ENCODE peak calls at places on chromosomes 1 and 21, in nine cellular contexts. V is fibroblast of the aortic adventitia, G is A673, M is GM23248, I is left lung, P is adrenal gland, R is breast epithelium, J is fibroblast of lung, H is fibroblast of villous mesenchyme. T is an unnamed sample.

GRCh38 chr1:2283371-2283990 is 55.4 kb downstream of the SKI start:
- DNase-seq in G (no peak), V (no peak), J (no peak), I (no peak), R (no peak), M (no peak), P (no peak), H (no peak), T (no peak)

GRCh38 chr1:30888391-30888790 is 20.2 kb downstream of the SDC3 start:
- DNase-seq in M (peak; percentile 83), I (peak; percentile 69), R (peak; percentile 82), V (peak; percentile 95), G (no peak), J (peak; percentile 96), P (peak; percentile 89), H (peak; percentile 91), T (peak; percentile 43)

GRCh38 chr1:17423781-17424245 is 15.7 kb downstream of the RCC2 start:
- DNase-seq in I (no peak), P (peak; percentile 31), H (peak; percentile 99), R (no peak), J (peak; percentile 84), M (peak; percentile 67), G (no peak), V (peak; percentile 59), T (no peak)

GRCh38 chr1:13754510-13755103 is 54.6 kb downstream of the PRDM2 start:
- DNase-seq in J (no peak), R (no peak), H (no peak), G (no peak), I (no peak), M (peak; percentile 81), P (no peak), V (peak; percentile 20), T (no peak)

GRCh38 chr1:9652379-9653194 is 1.1 kb downstream of the PIK3CD start:
- DNase-seq in M (peak; percentile 55), H (peak; percentile 10), J (no peak), R (no peak), P (no peak), G (no peak), I (no peak), V (no peak), T (no peak)

GRCh38 chr1:200029035-200029623 is 1.6 kb downstream of the NR5A2 start:
- DNase-seq in V (no peak), P (peak; percentile 13), J (peak; percentile 41), H (no peak), I (no peak), R (no peak), M (peak; percentile 65), G (no peak), T (no peak)

GRCh38 chr1:210233216-210233494 is 559 bp downstream of the SERTAD4 start:
- DNase-seq in R (no peak), J (no peak), I (no peak), H (no peak), P (no peak), M (peak; percentile 63), G (peak; percentile 50), V (no peak), T (no peak)

GRCh38 chr21:28580585-28580984 is 412.1 kb downstream of the LTN1 start:
- DNase-seq in P (no peak), M (no peak), G (no peak), I (no peak), H (no peak), J (no peak), V (no peak), R (no peak), T (no peak)

GRCh38 chr1:228842094-228842775 is 107.0 kb downstream of the RHOU start:
- DNase-seq in I (no peak), P (peak; percentile 97), H (peak; percentile 88), V (peak; percentile 72), G (peak; percentile 18), M (peak; percentile 85), J (peak; percentile 74), R (no peak), T (peak; percentile 41)

GRCh38 chr1:211830055-211830329 is 571 bp downstream of the LPGAT1 start:
- DNase-seq in M (no peak), V (no peak), H (no peak), J (no peak), I (no peak), P (no peak), R (no peak), G (peak; percentile 7), T (no peak)

GRCh38 chr1:46184920-46185658 is 8.8 kb upstream of the P3R3URF start:
- DNase-seq in M (no peak), R (no peak), I (no peak), J (no peak), H (no peak), P (no peak), G (no peak), V (no peak), T (no peak)

GRCh38 chr1:151222130-151222529 is 23.8 kb downstream of the PIP5K1A start:
- DNase-seq in I (no peak), G (peak; percentile 45), M (peak; percentile 62), V (peak; percentile 33), P (peak; percentile 80), R (no peak), H (no peak), J (no peak), T (no peak)

GRCh38 chr1:181675091-181675490 is 191.8 kb downstream of the CACNA1E start:
- DNase-seq in I (no peak), G (no peak), M (no peak), P (no peak), V (no peak), R (no peak), H (no peak), J (no peak), T (no peak)

GRCh38 chr1:167052389-167052788 is 37.8 kb downstream of the GPA33 start:
- DNase-seq in I (no peak), R (no peak), H (peak; percentile 3), G (peak; percentile 25), M (peak; percentile 28), V (no peak), P (no peak), J (no peak), T (no peak)

GRCh38 chr1:112675728-112676381 is 1.4 kb downstream of the MOV10 start:
- DNase-seq in I (no peak), R (no peak), J (peak; percentile 9), G (no peak), M (no peak), H (no peak), P (no peak), V (peak; percentile 18), T (no peak)

GRCh38 chr1:226881515-226882185 is 11.2 kb downstream of the PSEN2 start:
- DNase-seq in G (no peak), P (no peak), J (no peak), M (no peak), H (no peak), I (peak; percentile 24), V (no peak), R (no peak), T (no peak)

GRCh38 chr1:112262301-112262700 is 133.7 kb upstream of the CTTNBP2NL start:
- DNase-seq in H (no peak), M (no peak), I (no peak), V (no peak), R (no peak), J (no peak), G (no peak), P (no peak), T (no peak)

DNA sequence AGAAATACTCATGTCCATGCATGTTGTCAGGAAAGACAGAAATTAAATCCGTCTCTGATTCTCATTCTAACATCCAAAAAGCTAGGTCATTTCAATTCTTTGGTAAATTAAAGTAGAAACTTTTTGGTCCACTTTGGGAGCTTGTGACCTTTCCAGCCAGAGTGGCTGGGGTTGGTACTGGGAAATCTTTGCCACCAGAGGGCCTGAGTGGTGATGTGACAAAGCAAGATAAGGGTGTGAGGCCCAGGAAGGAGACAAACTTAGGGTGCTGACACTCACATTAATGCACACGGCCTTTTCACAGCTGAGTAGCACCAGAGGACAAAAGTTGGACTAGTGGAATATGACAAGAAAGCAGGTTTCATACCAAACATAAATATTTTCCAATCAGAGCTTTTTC is 144.3 kb downstream of the DNM3 start:
- DNase-seq in H (no peak), G (peak; percentile 26), I (no peak), V (no peak), R (no peak), P (peak; percentile 45), M (peak; percentile 34), J (no peak), T (no peak)
- H3K4me3 ChIP-seq in H (no peak overlapping the region), G (no peak overlapping the region), I (no peak overlapping the region), V (no peak overlapping the region), R (no peak overlapping the region), P (no peak overlapping the region), M (no peak overlapping the region), J (no peak overlapping the region), T (no peak overlapping the region)

DNA sequence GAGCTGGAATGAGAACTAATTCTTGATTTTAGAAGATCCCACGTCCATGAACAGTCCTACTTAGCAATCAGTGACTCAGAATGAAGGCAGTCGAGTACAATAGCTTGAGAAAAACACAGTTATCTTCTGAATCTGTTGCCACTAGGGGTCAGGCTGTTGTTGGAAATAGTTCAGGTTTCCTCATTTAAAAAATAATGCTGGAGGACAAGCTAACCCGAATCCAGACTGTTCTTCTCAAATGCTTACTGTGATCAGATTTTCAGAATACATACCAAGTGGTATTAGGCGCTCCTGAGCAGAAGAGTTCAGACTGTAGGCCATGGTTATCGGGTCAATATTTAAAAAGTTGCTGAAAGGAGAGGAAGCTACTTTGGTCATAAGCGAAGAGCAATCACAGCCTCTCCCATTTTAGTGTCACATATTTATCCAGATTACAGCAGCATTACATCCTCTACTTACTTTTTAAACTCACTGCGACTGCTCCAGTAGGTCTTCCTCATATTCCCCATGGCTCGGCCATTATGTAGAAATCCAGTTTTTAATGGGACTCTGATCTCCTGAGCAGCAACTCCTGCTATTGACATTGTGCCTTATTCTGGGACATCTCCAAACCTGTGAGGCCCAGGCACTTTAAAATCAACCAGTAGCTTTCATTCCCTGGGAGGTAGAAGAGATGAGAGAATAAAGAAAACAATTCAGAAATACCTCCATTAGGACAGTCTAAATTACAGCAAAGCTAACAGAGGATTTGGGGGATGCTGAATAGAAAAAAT is 10.9 kb downstream of the ERRFI1 start:
- DNase-seq in G (peak; percentile 90), P (peak; percentile 76), H (peak; percentile 85), R (no peak), M (peak; percentile 94), I (no peak), J (peak; percentile 90), V (peak; percentile 96), T (peak; percentile 67)
- H3K4me3 ChIP-seq in G (no peak overlapping the region), P (no peak overlapping the region), H (peak overlapping the region; percentile 16), R (peak overlapping the region; percentile 8), M (peak overlapping the region; percentile 3), I (no peak overlapping the region), J (no peak overlapping the region), V (peak overlapping the region; percentile 20), T (no peak overlapping the region)

DNA sequence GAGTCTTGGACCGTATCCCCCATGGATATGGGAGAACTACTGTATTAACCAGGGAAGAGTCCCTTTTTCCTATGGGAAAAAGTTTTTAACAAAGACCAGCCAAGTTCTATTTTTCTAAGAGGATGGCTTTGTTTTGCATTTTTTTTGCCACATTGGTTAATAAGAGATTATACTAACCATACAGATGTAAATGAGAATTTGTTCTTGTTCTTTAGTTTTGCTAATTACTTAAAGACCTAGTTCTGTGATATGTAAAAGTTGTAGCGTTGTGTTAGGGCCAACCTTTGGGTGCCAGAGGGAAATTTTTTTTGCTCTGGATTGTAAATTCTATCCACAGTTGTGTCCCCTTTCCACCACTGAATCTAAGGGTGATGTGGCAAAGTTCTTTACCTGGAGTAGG is 2.8 kb downstream of the SOAT1 start:
- DNase-seq in G (no peak), V (no peak), J (no peak), M (no peak), I (no peak), P (no peak), R (no peak), H (no peak), T (no peak)
- H3K4me3 ChIP-seq in G (no peak overlapping the region), V (no peak overlapping the region), J (no peak overlapping the region), M (no peak overlapping the region), I (no peak overlapping the region), P (no peak overlapping the region), R (no peak overlapping the region), H (no peak overlapping the region), T (no peak overlapping the region)

GRCh38 chr1:160438320-160438918 is 38.1 kb downstream of the VANGL2 start:
- DNase-seq in P (no peak), M (no peak), G (no peak), J (no peak), V (no peak), H (no peak), I (no peak), R (no peak), T (no peak)
- H3K4me3 ChIP-seq in P (no peak overlapping the region), M (no peak overlapping the region), G (no peak overlapping the region), J (no peak overlapping the region), V (no peak overlapping the region), H (peak overlapping the region; percentile 20), I (no peak overlapping the region), R (no peak overlapping the region), T (no peak overlapping the region)

T was measured in HFF-Myc.